ENCODE peak calls at places on chromosomes 12 and 14, in nine cellular contexts. C is lung, S is AG04450, W is stomach, A is IMR-90, N is esophagus muscularis mucosa, Z is sigmoid colon, U is dorsolateral prefrontal cortex, I is lower lobe of right lung. V is an unnamed sample.

GRCh38 chr12:104299842-104300481 is 3.6 kb upstream of the EID3 start:
- DNase-seq in C (no peak), S (no peak), W (no peak), A (no peak), N (no peak), Z (no peak), U (no peak), I (no peak), V (no peak)

GRCh38 chr14:44163946-44164345 is 343.1 kb downstream of the FSCB start:
- DNase-seq in C (no peak), S (no peak), W (no peak), A (no peak), N (no peak), Z (no peak), U (no peak), I (no peak), V (no peak)

GRCh38 chr12:52372216-52373154 is 5.2 kb upstream of the KRT85 start:
- DNase-seq in C (peak; percentile 83), S (peak; percentile 72), W (peak; percentile 88), A (peak; percentile 81), N (peak; percentile 94), Z (peak; percentile 89), U (peak; percentile 89), I (peak; percentile 80), V (peak; percentile 87)

GRCh38 chr12:53010955-53011354 is 4.7 kb downstream of the EIF4B start:
- DNase-seq in C (no peak), S (no peak), W (no peak), A (no peak), N (no peak), Z (no peak), U (no peak), I (no peak), V (no peak)

GRCh38 chr14:60935283-60935682 is 45.6 kb downstream of the TRMT5 start:
- DNase-seq in C (no peak), S (no peak), W (no peak), A (no peak), N (no peak), Z (no peak), U (no peak), I (no peak), V (no peak)

GRCh38 chr12:55927588-55928502 is at the start of gene PYM1:
- DNase-seq in C (peak; percentile 91), S (no peak), W (peak; percentile 88), A (peak; percentile 50), N (peak; percentile 93), Z (peak; percentile 93), U (peak; percentile 68), I (peak; percentile 91), V (peak; percentile 87)

GRCh38 chr14:61752626-61753025 is 9.6 kb upstream of the SNAPC1 start:
- DNase-seq in C (no peak), S (no peak), W (no peak), A (peak; percentile 61), N (no peak), Z (no peak), U (no peak), I (no peak), V (no peak)

GRCh38 chr14:20683896-20684661 is at the start of gene RNASE4:
- DNase-seq in C (peak; percentile 86), S (peak; percentile 82), W (peak; percentile 92), A (peak; percentile 93), N (peak; percentile 96), Z (peak; percentile 95), U (peak; percentile 80), I (peak; percentile 93), V (peak; percentile 91)

GRCh38 chr12:73629893-73630872 is 907.5 kb upstream of the ATXN7L3B start:
- DNase-seq in C (no peak), S (no peak), W (no peak), A (no peak), N (no peak), Z (no peak), U (no peak), I (no peak), V (no peak)

GRCh38 chr12:45553204-45553603 is 176.3 kb upstream of the ARID2 start:
- DNase-seq in C (no peak), S (no peak), W (no peak), A (peak; percentile 6), N (no peak), Z (no peak), U (no peak), I (no peak), V (no peak)

GRCh38 chr12:52230364-52231281 is 2.4 kb upstream of the KRT7 start:
- DNase-seq in C (peak; percentile 84), S (no peak), W (no peak), A (peak; percentile 68), N (no peak), Z (peak; percentile 52), U (no peak), I (peak; percentile 79), V (no peak)

GRCh38 chr12:74043343-74043742 is 494.3 kb upstream of the ATXN7L3B start:
- DNase-seq in C (no peak), S (no peak), W (no peak), A (no peak), N (no peak), Z (no peak), U (no peak), I (no peak), V (no peak)

GRCh38 chr14:60195179-60195810 is 30.1 kb upstream of the DHRS7 start:
- DNase-seq in C (no peak), S (no peak), W (no peak), A (no peak), N (no peak), Z (no peak), U (no peak), I (no peak), V (no peak)

GRCh38 chr14:29627141-29627540 is 300.5 kb downstream of the PRKD1 start:
- DNase-seq in C (no peak), S (no peak), W (no peak), A (peak; percentile 57), N (no peak), Z (no peak), U (no peak), I (no peak), V (no peak)

GRCh38 chr12:28247806-28248205 is 57.5 kb downstream of the CCDC91 start:
- DNase-seq in C (no peak), S (no peak), W (no peak), A (no peak), N (no peak), Z (no peak), U (no peak), I (no peak), V (no peak)

GRCh38 chr12:113929312-113929989 is 36.7 kb downstream of the RBM19 start:
- DNase-seq in C (no peak), S (no peak), W (no peak), A (no peak), N (no peak), Z (no peak), U (no peak), I (no peak), V (no peak)

GRCh38 chr14:100083706-100084105 is 18.5 kb downstream of the EVL start:
- DNase-seq in C (no peak), S (no peak), W (no peak), A (peak; percentile 88), N (no peak), Z (no peak), U (no peak), I (no peak), V (no peak)

GRCh38 chr12:42790761-42791151 is 201.2 kb upstream of the PRICKLE1 start:
- DNase-seq in C (no peak), S (no peak), W (no peak), A (peak; percentile 83), N (no peak), Z (no peak), U (no peak), I (no peak), V (no peak)

GRCh38 chr12:111274820-111275219 is 94.1 kb downstream of the PHETA1 start:
- DNase-seq in C (no peak), S (no peak), W (no peak), A (no peak), N (no peak), Z (no peak), U (no peak), I (no peak), V (no peak)

GRCh38 chr12:11164384-11164783 is 6.6 kb upstream of the SMIM10L1 start:
- DNase-seq in C (no peak), S (no peak), W (no peak), A (peak; percentile 28), N (no peak), Z (no peak), U (no peak), I (no peak), V (no peak)

GRCh38 chr12:50297027-50297426 is 13.7 kb upstream of the LIMA1 start:
- DNase-seq in C (no peak), S (no peak), W (no peak), A (no peak), N (no peak), Z (no peak), U (no peak), I (no peak), V (no peak)
- H3K27ac ChIP-seq in C (no peak overlapping the region), S (no peak overlapping the region), W (no peak overlapping the region), A (no peak overlapping the region), N (peak overlapping the region; percentile 17), Z (no peak overlapping the region), U (no peak overlapping the region), I (no peak overlapping the region), V (no peak overlapping the region)

GRCh38 chr14:28280997-28281598 is 485.5 kb upstream of the FOXG1 start:
- DNase-seq in C (no peak), S (no peak), W (no peak), A (no peak), N (no peak), Z (no peak), U (no peak), I (no peak), V (no peak)
- H3K4me3 ChIP-seq in C (no peak overlapping the region), S (no peak overlapping the region), W (no peak overlapping the region), A (no peak overlapping the region), N (no peak overlapping the region), Z (no peak overlapping the region), U (no peak overlapping the region), I (no peak overlapping the region), V (no peak overlapping the region)

GRCh38 chr12:95591731-95592130 is 40.5 kb upstream of the USP44 start:
- DNase-seq in C (no peak), S (peak; percentile 32), W (no peak), A (peak; percentile 88), N (no peak), Z (no peak), U (no peak), I (no peak), V (no peak)

GRCh38 chr12:95593266-95593871 is 42.1 kb upstream of the USP44 start:
- DNase-seq in C (no peak), S (no peak), W (no peak), A (no peak), N (peak; percentile 90), Z (no peak), U (no peak), I (no peak), V (no peak)

DNA sequence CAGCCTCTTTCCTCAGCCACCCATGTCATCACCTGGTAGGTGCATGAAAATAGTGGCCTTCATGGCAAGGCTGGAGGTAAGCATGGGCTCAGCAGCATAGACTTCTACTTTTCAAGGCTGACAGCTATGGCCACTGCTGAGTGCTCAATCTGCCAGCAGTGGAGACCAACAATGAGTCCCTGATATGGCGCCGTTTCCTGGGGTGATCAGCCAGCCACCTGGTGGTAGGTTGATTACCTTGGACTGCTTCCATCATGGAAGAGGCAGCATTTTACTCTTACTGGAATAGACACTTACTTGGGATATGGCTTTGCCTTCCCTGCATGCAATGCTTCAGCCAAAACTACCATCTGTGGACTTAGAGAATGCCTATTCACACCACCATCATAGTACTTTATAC is 39.5 kb upstream of the USP44 start:
- DNase-seq in C (no peak), S (no peak), W (no peak), A (no peak), N (no peak), Z (no peak), U (no peak), I (no peak), V (no peak)
- TF ChIP-seq CTCF in C (no peak), S (no peak), W (no peak), A (no peak), N (no peak), Z (no peak), U (no peak), I (no peak), V (no peak)

GRCh38 chr12:1518763-1519516 is 75.4 kb downstream of the FBXL14 start:
- DNase-seq in C (no peak), S (peak; percentile 49), W (no peak), A (peak; percentile 91), N (no peak), Z (no peak), U (no peak), I (no peak), V (peak; percentile 64)
- H3K27ac ChIP-seq in C (no peak overlapping the region), S (no peak overlapping the region), W (no peak overlapping the region), A (no peak overlapping the region), N (no peak overlapping the region), Z (no peak overlapping the region), U (no peak overlapping the region), I (no peak overlapping the region), V (no peak overlapping the region)